ENCODE peak calls at places on chromosome 5, in six cellular contexts. D, R, F, I, Y and E are unnamed samples.

GRCh38 chr5:57386958-57387357 is 95.7 kb downstream of the ACTBL2 start:
- DNase-seq in F (no peak), D (peak), Y (peak), R (peak), I (peak), E (peak)

GRCh38 chr5:75510836-75511434 is 494 bp downstream of the CERT1 start:
- DNase-seq in F (peak), D (no peak), I (peak), Y (peak), R (no peak), E (no peak)

GRCh38 chr5:9356306-9356942 is 189.5 kb downstream of the SEMA5A start:
- DNase-seq in Y (no peak), I (no peak), D (no peak), R (no peak), F (no peak), E (no peak)

GRCh38 chr5:55102345-55102744 is at the start of gene GZMA:
- DNase-seq in Y (no peak), I (no peak), R (no peak), F (peak), D (no peak), E (no peak)

GRCh38 chr5:171336486-171337206 is 27.6 kb downstream of the TLX3 start:
- DNase-seq in R (peak), D (peak), I (peak), F (no peak), Y (peak), E (peak)

GRCh38 chr5:159336586-159337290 is 6.5 kb upstream of the IL12B start:
- DNase-seq in R (peak), D (no peak), F (no peak), I (no peak), Y (no peak), E (no peak)

GRCh38 chr5:64680289-64680688 is 10.0 kb upstream of the SHISAL2B start:
- DNase-seq in F (no peak), D (peak), I (peak), Y (no peak), R (peak), E (no peak)

GRCh38 chr5:173333900-173334685 is 5.9 kb upstream of the STC2 start:
- DNase-seq in I (peak), D (peak), R (peak), Y (peak), F (no peak), E (no peak)

GRCh38 chr5:89187268-89187667 is 304.3 kb upstream of the MEF2C start:
- DNase-seq in F (no peak), Y (no peak), D (no peak), R (no peak), I (no peak), E (no peak)

GRCh38 chr5:891837-892389 is 688 bp downstream of the BRD9 start:
- DNase-seq in Y (peak), I (peak), D (peak), F (no peak), R (peak), E (no peak)

GRCh38 chr5:32339198-32339597 is 26.5 kb upstream of the MTMR12 start:
- DNase-seq in I (peak), F (no peak), R (no peak), Y (no peak), D (no peak), E (no peak)

GRCh38 chr5:59380350-59380951 is 513.1 kb downstream of the PDE4D start:
- DNase-seq in F (no peak), Y (peak), I (peak), D (peak), R (peak), E (peak)

GRCh38 chr5:128538249-128539037 is 398 bp upstream of the FBN2 start:
- DNase-seq in Y (peak), F (no peak), D (peak), R (peak), I (peak), E (peak)

GRCh38 chr5:139022528-139022927 is 147.4 kb upstream of the LRRTM2 start:
- DNase-seq in Y (no peak), I (no peak), D (peak), F (no peak), R (peak), E (peak)

GRCh38 chr5:167014657-167015056 is 1276.8 kb upstream of the WWC1 start:
- DNase-seq in R (no peak), Y (no peak), I (no peak), F (no peak), D (no peak), E (no peak)

GRCh38 chr5:167916706-167917105 is 374.7 kb upstream of the WWC1 start:
- DNase-seq in F (no peak), D (no peak), Y (no peak), I (no peak), R (no peak), E (peak)

GRCh38 chr5:33170414-33170813 is 270.4 kb upstream of the TARS1 start:
- DNase-seq in I (no peak), Y (no peak), R (peak), D (no peak), F (no peak), E (no peak)

GRCh38 chr5:180253036-180253824 is 38.7 kb downstream of the MAPK9 start:
- DNase-seq in F (no peak), I (peak), R (no peak), D (no peak), Y (no peak), E (no peak)

GRCh38 chr5:173413476-173413982 is 85.3 kb upstream of the STC2 start:
- DNase-seq in I (no peak), Y (no peak), D (no peak), R (no peak), F (no peak), E (no peak)

GRCh38 chr5:141942185-141942857 is 15.7 kb downstream of the PCDH12 start:
- DNase-seq in I (no peak), F (no peak), Y (no peak), R (no peak), D (no peak), E (no peak)

GRCh38 chr5:55151923-55152842 is 7.8 kb upstream of the GPX8 start:
- DNase-seq in I (peak), F (no peak), R (peak), D (peak), Y (peak), E (no peak)

GRCh38 chr5:77935516-77936364 is 159.6 kb upstream of the TBCA start:
- DNase-seq in Y (no peak), R (no peak), D (no peak), F (no peak), I (peak), E (no peak)

GRCh38 chr5:116042375-116042774 is 10.1 kb downstream of the ARL14EPL start:
- DNase-seq in F (no peak), I (no peak), R (no peak), Y (no peak), D (no peak), E (no peak)

GRCh38 chr5:120769291-120769872 is 305.3 kb downstream of the PRR16 start:
- DNase-seq in F (no peak), D (no peak), R (no peak), I (no peak), Y (no peak), E (no peak)

GRCh38 chr5:73454379-73455036 is 5.9 kb upstream of the FOXD1 start:
- DNase-seq in R (peak), I (peak), D (peak), F (peak), Y (peak), E (peak)

GRCh38 chr5:136079195-136079985 is 50.6 kb downstream of the TGFBI start:
- DNase-seq in D (no peak), Y (no peak), F (no peak), I (no peak), R (no peak), E (no peak)

GRCh38 chr5:68252678-68253520 is 37.3 kb downstream of the PIK3R1 start:
- DNase-seq in D (peak), Y (peak), R (peak), F (peak), I (peak), E (peak)

GRCh38 chr5:144812770-144813169 is 642.1 kb downstream of the KCTD16 start:
- DNase-seq in R (peak), F (no peak), D (peak), I (peak), Y (peak), E (peak)